ENCODE peak calls at places on chromosomes 4 and X, in eight cellular contexts. J is stimulated activated CD4-positive, alpha-beta T cell treated with anti-CD3 and anti-CD28 coated beads, TNF-alpha, amount 100 ng/mL, for 1 hour; H is fibroblast of lung; N is HT1080; A is glomerular endothelial cell; U is neural crest cell; V is psoas muscle; E is T-helper 2 cell. M is an unnamed sample.

GRCh38 chrX:42992199-42992943 is 214.4 kb upstream of the PPP1R2C start:
- DNase-seq in J (no peak), H (peak), N (peak), A (no peak), U (no peak), V (no peak), E (no peak), M (no peak)

GRCh38 chrX:11724122-11725017 is 33.7 kb upstream of the MSL3 start:
- DNase-seq in J (no peak), H (peak), N (peak), A (no peak), U (no peak), V (no peak), E (no peak), M (peak)

GRCh38 chr4:2284934-2285664 is 23.2 kb upstream of the MXD4 start:
- DNase-seq in J (no peak), H (peak), N (peak), A (no peak), U (no peak), V (no peak), E (no peak), M (no peak)

GRCh38 chr4:19214591-19214990 is 1037.1 kb upstream of the SLIT2 start:
- DNase-seq in J (no peak), H (peak), N (no peak), A (no peak), U (no peak), V (no peak), E (no peak), M (no peak)

GRCh38 chrX:40130207-40130606 is 32.4 kb upstream of the BCOR start:
- DNase-seq in J (no peak), H (peak), N (peak), A (no peak), U (no peak), V (peak), E (no peak), M (no peak)

GRCh38 chr4:183637461-183637860 is 21.5 kb downstream of the RWDD4 start:
- DNase-seq in J (no peak), H (peak), N (peak), A (no peak), U (no peak), V (no peak), E (no peak), M (no peak)

GRCh38 chr4:120007171-120007894 is 59.3 kb downstream of the MAD2L1 start:
- DNase-seq in J (no peak), H (peak), N (peak), A (no peak), U (no peak), V (no peak), E (no peak), M (no peak)

GRCh38 chr4:182507808-182508207 is 264.6 kb downstream of the TENM3 start:
- DNase-seq in J (no peak), H (peak), N (no peak), A (no peak), U (no peak), V (no peak), E (no peak), M (no peak)

GRCh38 chr4:21655100-21655499 is 293.5 kb downstream of the KCNIP4 start:
- DNase-seq in J (no peak), H (no peak), N (no peak), A (no peak), U (no peak), V (no peak), E (no peak), M (peak)

GRCh38 chr4:95510877-95511276 is 37.9 kb downstream of the UNC5C start:
- DNase-seq in J (no peak), H (no peak), N (no peak), A (no peak), U (no peak), V (no peak), E (no peak), M (no peak)

GRCh38 chr4:48970471-48970921 is 15.6 kb upstream of the CWH43 start:
- DNase-seq in J (no peak), H (peak), N (peak), A (no peak), U (no peak), V (no peak), E (no peak), M (no peak)

GRCh38 chr4:152944678-152945320 is 8.7 kb downstream of the FHDC1 start:
- DNase-seq in J (no peak), H (no peak), N (no peak), A (no peak), U (no peak), V (no peak), E (no peak), M (no peak)

GRCh38 chr4:176149680-176150079 is 45.7 kb downstream of the SPATA4 start:
- DNase-seq in J (no peak), H (peak), N (no peak), A (no peak), U (no peak), V (no peak), E (no peak), M (no peak)

GRCh38 chrX:97691901-97692455 is 808.3 kb downstream of the RPA4 start:
- DNase-seq in J (no peak), H (no peak), N (no peak), A (no peak), U (no peak), V (no peak), E (no peak), M (no peak)

GRCh38 chr4:87275311-87275710 is 47.4 kb downstream of the HSD17B13 start:
- DNase-seq in J (no peak), H (no peak), N (no peak), A (no peak), U (no peak), V (no peak), E (no peak), M (no peak)

GRCh38 chrX:29470029-29470428 is 745.3 kb upstream of the MAGEB2 start:
- DNase-seq in J (no peak), H (peak), N (peak), A (no peak), U (no peak), V (no peak), E (no peak), M (no peak)

GRCh38 chr4:74934016-74934821 is 1.3 kb downstream of the PARM1 start:
- DNase-seq in J (no peak), H (peak), N (no peak), A (peak), U (peak), V (no peak), E (no peak), M (no peak)

GRCh38 chrX:151801980-151802379 is 67.4 kb downstream of the CNGA2 start:
- DNase-seq in J (no peak), H (no peak), N (peak), A (no peak), U (no peak), V (no peak), E (no peak), M (no peak)

GRCh38 chr4:11805837-11806236 is 377.1 kb upstream of the HS3ST1 start:
- DNase-seq in J (no peak), H (peak), N (peak), A (peak), U (no peak), V (no peak), E (no peak), M (peak)

GRCh38 chr4:27861381-27861787 is 1000.7 kb downstream of the STIM2 start:
- DNase-seq in J (no peak), H (peak), N (peak), A (no peak), U (peak), V (no peak), E (no peak), M (no peak)

GRCh38 chr4:143626134-143626859 is 74.2 kb downstream of the FREM3 start:
- DNase-seq in J (no peak), H (peak), N (no peak), A (no peak), U (no peak), V (peak), E (no peak), M (no peak)

GRCh38 chr4:23485793-23486192 is 404.1 kb downstream of the PPARGC1A start:
- DNase-seq in J (no peak), H (peak), N (peak), A (no peak), U (no peak), V (no peak), E (no peak), M (no peak)

GRCh38 chrX:38987135-38987780 is 186.0 kb downstream of the MID1IP1 start:
- DNase-seq in J (no peak), H (peak), N (no peak), A (no peak), U (no peak), V (no peak), E (no peak), M (no peak)

GRCh38 chrX:15737957-15738685 is at the start of gene CA5B:
- DNase-seq in J (peak), H (peak), N (no peak), A (peak), U (peak), V (peak), E (peak), M (peak)

GRCh38 chr4:73868206-73869129 is 725 bp upstream of the CXCL1 start:
- DNase-seq in J (no peak), H (no peak), N (no peak), A (no peak), U (no peak), V (no peak), E (no peak), M (no peak)

GRCh38 chrX:150446995-150447394 is 83.9 kb downstream of the MAMLD1 start:
- DNase-seq in J (no peak), H (peak), N (no peak), A (no peak), U (no peak), V (no peak), E (no peak), M (no peak)

GRCh38 chr4:125316781-125317525 is 2.2 kb downstream of the FAT4 start:
- DNase-seq in J (no peak), H (peak), N (no peak), A (no peak), U (peak), V (peak), E (no peak), M (no peak)

GRCh38 chrX:153704021-153704526 is 16.3 kb downstream of the SLC6A8 start:
- DNase-seq in J (no peak), H (no peak), N (no peak), A (no peak), U (no peak), V (peak), E (no peak), M (peak)

GRCh38 chrX:397575-397974 is 10.9 kb upstream of the PPP2R3B start:
- DNase-seq in J (no peak), H (peak), N (no peak), A (no peak), U (peak), V (peak), E (no peak), M (peak)